ENCODE peak calls at places on chromosomes 1 and 21, in nine cellular contexts. C, S, O, L, U, I, D, P and E are unnamed samples.

GRCh38 chr1:54838565-54839180 is 37.5 kb upstream of the TTC22 start:
- DNase-seq in C (no peak), S (no peak), O (no peak), L (no peak), U (no peak), I (no peak), D (peak), P (no peak), E (no peak)

GRCh38 chr1:181152892-181153633 is 64.6 kb downstream of the IER5 start:
- DNase-seq in C (peak), S (no peak), O (peak), L (no peak), U (peak), I (peak), D (peak), P (no peak), E (no peak)

GRCh38 chr1:205633421-205633976 is 1.7 kb upstream of the ELK4 start:
- DNase-seq in C (no peak), S (no peak), O (no peak), L (no peak), U (no peak), I (no peak), D (no peak), P (no peak), E (no peak)

GRCh38 chr1:181548491-181548890 is 65.2 kb downstream of the CACNA1E start:
- DNase-seq in C (no peak), S (no peak), O (no peak), L (no peak), U (no peak), I (no peak), D (no peak), P (no peak), E (no peak)

GRCh38 chr1:161855260-161855659 is 89.1 kb downstream of the ATF6 start:
- DNase-seq in C (no peak), S (no peak), O (no peak), L (no peak), U (no peak), I (no peak), D (no peak), P (no peak), E (no peak)

GRCh38 chr1:86429122-86429725 is 5.3 kb downstream of the CLCA2 start:
- DNase-seq in C (no peak), S (no peak), O (no peak), L (peak), U (no peak), I (no peak), D (no peak), P (no peak), E (no peak)

GRCh38 chr1:219560856-219561255 is 52.0 kb downstream of the ZC3H11B start:
- DNase-seq in C (no peak), S (no peak), O (no peak), L (no peak), U (no peak), I (no peak), D (no peak), P (no peak), E (no peak)

GRCh38 chr1:210416049-210416448 is 87.3 kb downstream of the HHAT start:
- DNase-seq in C (no peak), S (no peak), O (no peak), L (peak), U (no peak), I (no peak), D (no peak), P (no peak), E (no peak)

GRCh38 chr1:225371366-225371765 is 56.5 kb downstream of the LBR start:
- DNase-seq in C (no peak), S (no peak), O (no peak), L (no peak), U (no peak), I (no peak), D (no peak), P (no peak), E (no peak)

GRCh38 chr1:40664167-40664537 is 1.3 kb downstream of the RIMS3 start:
- DNase-seq in C (no peak), S (no peak), O (no peak), L (no peak), U (no peak), I (no peak), D (no peak), P (no peak), E (no peak)

GRCh38 chr1:110639724-110640386 is 33.7 kb upstream of the KCNA2 start:
- DNase-seq in C (no peak), S (no peak), O (no peak), L (no peak), U (no peak), I (no peak), D (no peak), P (no peak), E (no peak)

GRCh38 chr21:45748593-45748992 is 105.1 kb downstream of the PCBP3 start:
- DNase-seq in C (no peak), S (no peak), O (no peak), L (no peak), U (no peak), I (no peak), D (peak), P (no peak), E (no peak)

GRCh38 chr1:183106746-183107145 is 79.3 kb upstream of the LAMC2 start:
- DNase-seq in C (no peak), S (no peak), O (no peak), L (no peak), U (no peak), I (no peak), D (no peak), P (no peak), E (no peak)

GRCh38 chr1:117466761-117467160 is 99.5 kb downstream of the MAN1A2 start:
- DNase-seq in C (no peak), S (no peak), O (no peak), L (peak), U (no peak), I (no peak), D (no peak), P (no peak), E (no peak)

GRCh38 chr1:43552813-43553212 is 22.1 kb downstream of the PTPRF start:
- DNase-seq in C (peak), S (no peak), O (peak), L (no peak), U (peak), I (peak), D (no peak), P (peak), E (peak)

GRCh38 chr21:42120056-42120903 is 49.2 kb downstream of the UMODL1 start:
- DNase-seq in C (no peak), S (no peak), O (peak), L (no peak), U (no peak), I (peak), D (no peak), P (no peak), E (no peak)

GRCh38 chr1:6384962-6385672 is 8.4 kb downstream of the ACOT7 start:
- DNase-seq in C (no peak), S (no peak), O (no peak), L (no peak), U (no peak), I (no peak), D (no peak), P (no peak), E (peak)

GRCh38 chr1:25534389-25534788 is 9.0 kb upstream of the LDLRAP1 start:
- DNase-seq in C (no peak), S (no peak), O (no peak), L (no peak), U (no peak), I (no peak), D (no peak), P (no peak), E (no peak)

GRCh38 chr1:179779645-179780272 is 36.7 kb downstream of the FAM163A start:
- DNase-seq in C (peak), S (no peak), O (no peak), L (no peak), U (no peak), I (no peak), D (no peak), P (no peak), E (no peak)

GRCh38 chr1:39959651-39960333 is 4.8 kb downstream of the MFSD2A start:
- DNase-seq in C (no peak), S (no peak), O (no peak), L (no peak), U (no peak), I (no peak), D (no peak), P (no peak), E (no peak)

GRCh38 chr21:44862869-44863685 is 10.4 kb downstream of the PTTG1IP start:
- DNase-seq in C (no peak), S (no peak), O (no peak), L (no peak), U (no peak), I (no peak), D (no peak), P (no peak), E (no peak)

GRCh38 chr1:25140073-25140797 is 92.1 kb downstream of the SYF2 start:
- DNase-seq in C (no peak), S (no peak), O (no peak), L (peak), U (no peak), I (no peak), D (no peak), P (peak), E (no peak)

GRCh38 chr21:36437745-36438128 is 42.2 kb downstream of the CLDN14 start:
- DNase-seq in C (no peak), S (no peak), O (no peak), L (no peak), U (no peak), I (no peak), D (peak), P (no peak), E (no peak)

GRCh38 chr1:231170875-231171274 is 9.0 kb downstream of the TRIM67 start:
- DNase-seq in C (no peak), S (no peak), O (no peak), L (no peak), U (no peak), I (no peak), D (no peak), P (no peak), E (no peak)

GRCh38 chr1:29148656-29149491 is 25.2 kb upstream of the TMEM200B start:
- DNase-seq in C (no peak), S (no peak), O (peak), L (no peak), U (no peak), I (no peak), D (no peak), P (no peak), E (no peak)

GRCh38 chr1:29142714-29143113 is 19.0 kb upstream of the TMEM200B start:
- DNase-seq in C (no peak), S (no peak), O (no peak), L (no peak), U (no peak), I (no peak), D (no peak), P (no peak), E (no peak)

GRCh38 chr1:29145739-29146437 is 22.2 kb upstream of the TMEM200B start:
- DNase-seq in C (no peak), S (no peak), O (peak), L (no peak), U (no peak), I (no peak), D (no peak), P (no peak), E (no peak)
- H3K27ac ChIP-seq in C (no peak), S (no peak), O (peak), L (no peak), U (no peak), I (peak), D (no peak), P (no peak), E (no peak)

GRCh38 chr1:10979483-10979920 is 33.0 kb upstream of the TARDBP start:
- DNase-seq in C (peak), S (no peak), O (peak), L (no peak), U (no peak), I (peak), D (peak), P (no peak), E (peak)

GRCh38 chr1:10975567-10976326 is 36.7 kb upstream of the TARDBP start:
- DNase-seq in C (no peak), S (no peak), O (peak), L (peak), U (peak), I (peak), D (no peak), P (no peak), E (no peak)

GRCh38 chr1:10978719-10979118 is 33.7 kb upstream of the TARDBP start:
- DNase-seq in C (no peak), S (no peak), O (no peak), L (no peak), U (no peak), I (no peak), D (no peak), P (no peak), E (no peak)

GRCh38 chr1:10980841-10981727 is 31.4 kb upstream of the TARDBP start:
- DNase-seq in C (no peak), S (no peak), O (no peak), L (no peak), U (no peak), I (no peak), D (peak), P (no peak), E (peak)

GRCh38 chr1:10980094-10980577 is 32.3 kb upstream of the TARDBP start:
- DNase-seq in C (peak), S (no peak), O (peak), L (no peak), U (peak), I (peak), D (peak), P (peak), E (peak)
- H3K27ac ChIP-seq in C (peak), S (no peak), O (no peak), L (no peak), U (no peak), I (peak), D (peak), P (no peak), E (peak)

GRCh38 chr1:230123280-230124186 is 56.5 kb downstream of the GALNT2 start:
- DNase-seq in C (no peak), S (no peak), O (peak), L (no peak), U (no peak), I (no peak), D (no peak), P (no peak), E (no peak)

GRCh38 chr1:230125633-230126528 is 58.8 kb downstream of the GALNT2 start:
- DNase-seq in C (no peak), S (no peak), O (no peak), L (no peak), U (no peak), I (no peak), D (no peak), P (no peak), E (no peak)

GRCh38 chr1:230122361-230123279 is 55.6 kb downstream of the GALNT2 start:
- DNase-seq in C (no peak), S (no peak), O (no peak), L (no peak), U (no peak), I (no peak), D (no peak), P (no peak), E (no peak)

GRCh38 chr1:230126529-230127104 is 59.6 kb downstream of the GALNT2 start:
- DNase-seq in C (no peak), S (no peak), O (no peak), L (no peak), U (no peak), I (no peak), D (no peak), P (no peak), E (no peak)

GRCh38 chr1:230124187-230125128 is 57.4 kb downstream of the GALNT2 start:
- DNase-seq in C (no peak), S (no peak), O (no peak), L (no peak), U (no peak), I (no peak), D (no peak), P (no peak), E (no peak)
- H3K27ac ChIP-seq in C (no peak), S (no peak), O (peak), L (peak), U (no peak), I (no peak), D (peak), P (no peak), E (no peak)

GRCh38 chr1:12014141-12014981 is 4.9 kb upstream of the MIIP start:
- DNase-seq in C (no peak), S (no peak), O (no peak), L (no peak), U (no peak), I (no peak), D (no peak), P (peak), E (no peak)
- H3K27ac ChIP-seq in C (no peak), S (no peak), O (no peak), L (peak), U (peak), I (no peak), D (peak), P (peak), E (no peak)

DNA sequence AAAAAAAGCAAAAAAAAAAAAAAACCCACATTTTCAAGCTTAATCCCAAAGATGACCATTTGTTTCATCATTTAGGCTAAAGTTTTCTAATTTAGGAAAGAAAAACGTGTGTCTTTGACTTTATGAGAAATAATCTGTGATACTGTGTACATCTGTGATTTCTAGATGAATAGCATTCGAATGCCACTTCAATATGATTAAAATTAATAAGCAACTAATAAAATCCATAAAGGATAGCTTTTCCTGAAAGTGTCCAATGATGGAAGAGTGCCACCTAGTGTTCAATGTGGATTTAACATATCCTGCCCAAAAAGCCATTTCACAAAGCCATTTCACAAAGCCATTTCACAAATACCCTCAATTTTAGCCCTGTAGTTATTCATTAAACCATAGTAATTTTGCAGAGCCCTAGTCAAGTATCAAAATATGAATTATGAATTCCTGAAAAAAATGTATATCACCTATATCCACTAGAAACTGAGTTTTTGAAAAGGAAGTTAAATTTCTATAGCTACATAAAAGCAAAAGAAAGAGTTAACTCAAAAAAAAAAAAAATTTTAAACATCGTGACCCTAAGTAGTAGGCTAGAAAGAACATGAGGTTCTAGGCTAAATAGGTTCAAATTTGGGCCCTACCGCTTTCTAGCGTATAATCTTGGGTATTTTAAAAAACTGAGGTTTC is 19.1 kb downstream of the NME7 start:
- DNase-seq in C (peak), S (peak), O (peak), L (peak), U (no peak), I (no peak), D (no peak), P (no peak), E (no peak)
- H3K27ac ChIP-seq in C (no peak), S (no peak), O (no peak), L (no peak), U (no peak), I (no peak), D (no peak), P (no peak), E (no peak)

DNA sequence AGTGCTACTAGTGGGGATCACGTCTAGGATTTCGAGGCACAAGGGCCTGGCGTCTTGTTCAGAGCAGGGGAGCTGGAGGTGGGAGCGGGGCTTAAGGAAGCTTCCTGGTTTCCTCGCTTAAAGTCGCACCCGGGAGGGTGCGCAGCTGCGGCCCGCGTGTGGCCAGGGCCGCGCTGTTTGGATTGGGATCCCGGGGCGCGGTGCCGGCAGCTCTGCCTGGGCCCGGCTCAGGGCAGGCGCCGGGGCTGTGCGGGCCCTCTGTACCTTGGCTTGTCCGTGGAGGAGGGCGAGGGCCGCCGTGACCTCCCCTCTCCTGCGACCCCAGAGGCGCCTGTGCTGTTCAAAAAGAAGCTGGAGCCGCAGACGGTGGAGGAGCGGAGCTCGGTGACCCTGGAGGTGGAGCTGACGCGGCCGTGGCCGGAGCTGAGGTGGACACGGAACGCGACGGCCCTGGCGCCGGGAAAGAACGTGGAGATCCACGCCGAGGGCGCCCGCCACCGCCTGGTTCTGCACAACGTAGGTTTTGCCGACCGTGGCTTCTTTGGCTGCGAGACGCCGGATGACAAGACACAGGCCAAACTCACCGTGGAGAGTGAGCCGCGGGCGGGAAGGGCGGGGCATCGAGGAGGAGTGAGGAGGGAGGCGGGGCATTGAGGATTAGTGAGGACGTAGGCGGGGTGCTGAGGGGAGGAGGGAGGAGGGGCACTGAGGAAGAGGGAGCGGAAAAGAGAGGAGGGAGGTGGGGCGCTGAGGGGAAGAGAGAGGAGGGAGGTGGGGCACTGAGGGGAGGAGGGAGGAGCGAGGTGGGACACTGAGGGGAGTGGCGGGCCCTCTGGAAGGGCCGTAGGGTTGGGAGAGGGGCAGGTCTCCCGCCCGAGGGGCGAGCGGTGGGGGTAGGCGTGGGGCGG is 67.8 kb downstream of the OBSCN start:
- DNase-seq in C (peak), S (peak), O (peak), L (peak), U (peak), I (peak), D (peak), P (peak), E (no peak)
- H3K27ac ChIP-seq in C (peak), S (peak), O (no peak), L (peak), U (peak), I (peak), D (peak), P (peak), E (no peak)

DNA sequence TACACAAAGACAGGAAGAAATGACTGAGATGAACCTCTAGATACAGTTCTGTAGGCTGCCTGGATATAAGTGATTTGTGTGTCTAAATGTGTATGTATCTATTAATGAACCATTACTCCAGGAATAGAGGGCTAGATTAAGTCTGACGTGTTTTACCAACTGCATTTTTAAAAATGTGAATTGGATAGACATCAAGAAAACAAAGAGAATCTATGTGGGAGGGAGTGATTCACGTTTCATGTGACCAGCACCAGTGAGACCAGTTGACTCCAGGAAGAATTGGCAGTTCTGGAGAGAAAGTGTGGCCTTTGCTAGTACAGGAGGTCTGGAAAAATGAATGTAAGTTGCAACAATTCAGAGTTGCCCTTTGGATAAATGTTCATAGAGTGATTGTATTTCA is 53.4 kb upstream of the RGS21 start:
- DNase-seq in C (no peak), S (no peak), O (no peak), L (no peak), U (no peak), I (no peak), D (no peak), P (no peak), E (no peak)
- H3K27ac ChIP-seq in C (no peak), S (no peak), O (no peak), L (no peak), U (no peak), I (no peak), D (no peak), P (no peak), E (no peak)

GRCh38 chr1:63643517-63643916 is 50.3 kb downstream of the PGM1 start:
- DNase-seq in C (no peak), S (no peak), O (peak), L (no peak), U (no peak), I (no peak), D (no peak), P (no peak), E (no peak)
- H3K27ac ChIP-seq in C (peak), S (no peak), O (peak), L (no peak), U (no peak), I (no peak), D (peak), P (no peak), E (no peak)